ENCODE peak calls at places on chromosomes 5 and 9, in five cellular contexts. E, O, U, B and C are unnamed samples.

GRCh38 chr5:154505567-154505966 is 27.5 kb upstream of the HAND1 start:
- DNase-seq in E (no peak), O (no peak), U (no peak), B (no peak), C (no peak)

GRCh38 chr5:43156388-43156787 is 35.6 kb upstream of the NIM1K start:
- DNase-seq in E (no peak), O (no peak), U (no peak), B (no peak), C (no peak)

GRCh38 chr9:37097294-37097693 is 23.1 kb upstream of the ZCCHC7 start:
- DNase-seq in E (no peak), O (no peak), U (no peak), B (no peak), C (no peak)

GRCh38 chr9:136901516-136902258 is 15.4 kb downstream of the TRAF2 start:
- DNase-seq in E (peak), O (no peak), U (peak), B (no peak), C (no peak)

GRCh38 chr5:72246239-72246580 is 73.8 kb downstream of the MRPS27 start:
- DNase-seq in E (peak), O (no peak), U (peak), B (no peak), C (no peak)

GRCh38 chr5:154315196-154315595 is 124.7 kb downstream of the GALNT10 start:
- DNase-seq in E (no peak), O (no peak), U (no peak), B (no peak), C (no peak)

GRCh38 chr5:179065703-179066102 is 5.5 kb downstream of the ZNF354C start:
- DNase-seq in E (no peak), O (no peak), U (no peak), B (no peak), C (no peak)

GRCh38 chr5:148541054-148541835 is 113.1 kb downstream of the HTR4 start:
- DNase-seq in E (no peak), O (no peak), U (no peak), B (no peak), C (no peak)

GRCh38 chr9:91781906-91782305 is 168.1 kb downstream of the ROR2 start:
- DNase-seq in E (no peak), O (no peak), U (no peak), B (no peak), C (no peak)

GRCh38 chr5:59130441-59130840 is 547.6 kb downstream of the RAB3C start:
- DNase-seq in E (no peak), O (no peak), U (no peak), B (no peak), C (no peak)

GRCh38 chr9:70080481-70081119 is 37.0 kb downstream of the MAMDC2 start:
- DNase-seq in E (peak), O (no peak), U (peak), B (peak), C (no peak)

GRCh38 chr9:87547665-87548064 is 50.0 kb downstream of the DAPK1 start:
- DNase-seq in E (peak), O (no peak), U (no peak), B (no peak), C (no peak)

GRCh38 chr5:89988998-89989690 is 420.4 kb downstream of the CETN3 start:
- DNase-seq in E (no peak), O (no peak), U (no peak), B (no peak), C (no peak)

GRCh38 chr5:167217097-167217743 is 1074.2 kb upstream of the WWC1 start:
- DNase-seq in E (no peak), O (no peak), U (no peak), B (no peak), C (no peak)

GRCh38 chr9:36831381-36832231 is 202.5 kb downstream of the PAX5 start:
- DNase-seq in E (no peak), O (no peak), U (no peak), B (no peak), C (no peak)

GRCh38 chr5:143860211-143860610 is 48.2 kb downstream of the HMHB1 start:
- DNase-seq in E (no peak), O (no peak), U (no peak), B (no peak), C (no peak)

GRCh38 chr5:140003519-140003918 is 39.6 kb downstream of the NRG2 start:
- DNase-seq in E (no peak), O (no peak), U (no peak), B (no peak), C (no peak)

GRCh38 chr9:32378496-32378895 is 5.9 kb upstream of the ACO1 start:
- DNase-seq in E (peak), O (peak), U (peak), B (no peak), C (no peak)

GRCh38 chr9:5095795-5096194 is 89.6 kb downstream of the INSL6 start:
- DNase-seq in E (peak), O (no peak), U (no peak), B (no peak), C (no peak)

GRCh38 chr5:173202266-173202875 is 32.6 kb downstream of the NKX2-5 start:
- DNase-seq in E (no peak), O (no peak), U (no peak), B (no peak), C (no peak)

GRCh38 chr9:14906000-14906399 is 4.2 kb downstream of the FREM1 start:
- DNase-seq in E (no peak), O (no peak), U (no peak), B (no peak), C (no peak)

GRCh38 chr9:33426843-33427293 is 20.5 kb downstream of the AQP3 start:
- DNase-seq in E (no peak), O (no peak), U (no peak), B (no peak), C (no peak)

GRCh38 chr9:34491596-34491995 is 31.2 kb downstream of the ENHO start:
- DNase-seq in E (no peak), O (no peak), U (no peak), B (no peak), C (no peak)

GRCh38 chr9:27888661-27889295 is 315.5 kb upstream of the C9orf72 start:
- DNase-seq in E (peak), O (no peak), U (no peak), B (no peak), C (no peak)

GRCh38 chr5:130549884-130550552 is 615.0 kb downstream of the HINT1 start:
- DNase-seq in E (peak), O (no peak), U (peak), B (no peak), C (no peak)

GRCh38 chr5:99104538-99105132 is 175.8 kb upstream of the CHD1 start:
- DNase-seq in E (peak), O (no peak), U (peak), B (no peak), C (no peak)

GRCh38 chr9:129936222-129936621 is 101.0 kb downstream of the USP20 start:
- DNase-seq in E (no peak), O (peak), U (no peak), B (no peak), C (no peak)

GRCh38 chr5:144332265-144332664 is 161.6 kb downstream of the KCTD16 start:
- DNase-seq in E (no peak), O (no peak), U (no peak), B (no peak), C (no peak)

GRCh38 chr5:169944922-169945675 is 35.2 kb downstream of the INSYN2B start:
- DNase-seq in E (no peak), O (no peak), U (no peak), B (no peak), C (no peak)

GRCh38 chr5:143229426-143229895 is 174.0 kb downstream of the NR3C1 start:
- DNase-seq in E (no peak), O (no peak), U (no peak), B (no peak), C (no peak)

GRCh38 chr9:37904647-37905505 is 949 bp upstream of the SLC25A51 start:
- DNase-seq in E (no peak), O (no peak), U (peak), B (no peak), C (no peak)

GRCh38 chr9:36386396-36386795 is 13.7 kb downstream of the RNF38 start:
- DNase-seq in E (peak), O (no peak), U (no peak), B (no peak), C (no peak)

GRCh38 chr5:107555425-107556090 is 115.2 kb downstream of the EFNA5 start:
- DNase-seq in E (peak), O (no peak), U (peak), B (no peak), C (no peak)

GRCh38 chr5:149005077-149005892 is 57.6 kb downstream of the SH3TC2 start:
- DNase-seq in E (no peak), O (no peak), U (peak), B (peak), C (no peak)